ENCODE peak calls at places on chromosome 20, in eight cellular contexts. One of them, this sample, is unnamed.

GRCh38 chr20:43954704-43955243 is 40.1 kb downstream of the TOX2 start:
- DNase-seq in activated naive CD8-positive, alpha-beta T cell treated with anti-CD3 and anti-CD28 coated beads, Interleukin-2, amount 50 U/mL, for 24 hours: peak; percentile 27
- DNase-seq in HEK293T: no peak
- DNase-seq in esophagus muscularis mucosa: no peak
- DNase-seq in stimulated activated CD4-positive, alpha-beta T cell treated with anti-CD3 and anti-CD28 coated beads, TNF-alpha, amount 100 ng/mL, for 24 hours: no peak
- DNase-seq in HS-5: no peak
- DNase-seq in AG10803: no peak
- DNase-seq in activated T-cell treated with anti-CD3 and anti-CD28 coated beads for 1 hour: no peak
- DNase-seq in this sample: no peak

GRCh38 chr20:46520976-46521579 is 7.7 kb upstream of the ZNF334 start:
- DNase-seq in activated naive CD8-positive, alpha-beta T cell treated with anti-CD3 and anti-CD28 coated beads, Interleukin-2, amount 50 U/mL, for 24 hours: peak; percentile 36
- DNase-seq in HEK293T: peak; percentile 66
- DNase-seq in esophagus muscularis mucosa: no peak
- DNase-seq in stimulated activated CD4-positive, alpha-beta T cell treated with anti-CD3 and anti-CD28 coated beads, TNF-alpha, amount 100 ng/mL, for 24 hours: peak; percentile 16
- DNase-seq in HS-5: no peak
- DNase-seq in AG10803: peak; percentile 55
- DNase-seq in activated T-cell treated with anti-CD3 and anti-CD28 coated beads for 1 hour: peak; percentile 7
- DNase-seq in this sample: peak; percentile 72

GRCh38 chr20:50969416-50969815 is 10.8 kb downstream of the MOCS3 start:
- DNase-seq in activated naive CD8-positive, alpha-beta T cell treated with anti-CD3 and anti-CD28 coated beads, Interleukin-2, amount 50 U/mL, for 24 hours: no peak
- DNase-seq in HEK293T: no peak
- DNase-seq in esophagus muscularis mucosa: no peak
- DNase-seq in stimulated activated CD4-positive, alpha-beta T cell treated with anti-CD3 and anti-CD28 coated beads, TNF-alpha, amount 100 ng/mL, for 24 hours: no peak
- DNase-seq in HS-5: no peak
- DNase-seq in AG10803: no peak
- DNase-seq in activated T-cell treated with anti-CD3 and anti-CD28 coated beads for 1 hour: no peak
- DNase-seq in this sample: no peak

GRCh38 chr20:4511776-4512175 is 209.9 kb upstream of the PRND start:
- DNase-seq in activated naive CD8-positive, alpha-beta T cell treated with anti-CD3 and anti-CD28 coated beads, Interleukin-2, amount 50 U/mL, for 24 hours: no peak
- DNase-seq in HEK293T: no peak
- DNase-seq in esophagus muscularis mucosa: no peak
- DNase-seq in stimulated activated CD4-positive, alpha-beta T cell treated with anti-CD3 and anti-CD28 coated beads, TNF-alpha, amount 100 ng/mL, for 24 hours: no peak
- DNase-seq in HS-5: no peak
- DNase-seq in AG10803: no peak
- DNase-seq in activated T-cell treated with anti-CD3 and anti-CD28 coated beads for 1 hour: no peak
- DNase-seq in this sample: no peak

GRCh38 chr20:57894522-57894921 is 184.7 kb upstream of the PMEPA1 start:
- DNase-seq in activated naive CD8-positive, alpha-beta T cell treated with anti-CD3 and anti-CD28 coated beads, Interleukin-2, amount 50 U/mL, for 24 hours: no peak
- DNase-seq in HEK293T: no peak
- DNase-seq in esophagus muscularis mucosa: no peak
- DNase-seq in stimulated activated CD4-positive, alpha-beta T cell treated with anti-CD3 and anti-CD28 coated beads, TNF-alpha, amount 100 ng/mL, for 24 hours: no peak
- DNase-seq in HS-5: no peak
- DNase-seq in AG10803: no peak
- DNase-seq in activated T-cell treated with anti-CD3 and anti-CD28 coated beads for 1 hour: no peak
- DNase-seq in this sample: no peak

GRCh38 chr20:62219992-62220665 is at the start of gene HRH3:
- DNase-seq in activated naive CD8-positive, alpha-beta T cell treated with anti-CD3 and anti-CD28 coated beads, Interleukin-2, amount 50 U/mL, for 24 hours: peak; percentile 32
- DNase-seq in HEK293T: peak; percentile 88
- DNase-seq in esophagus muscularis mucosa: no peak
- DNase-seq in stimulated activated CD4-positive, alpha-beta T cell treated with anti-CD3 and anti-CD28 coated beads, TNF-alpha, amount 100 ng/mL, for 24 hours: no peak
- DNase-seq in HS-5: no peak
- DNase-seq in AG10803: no peak
- DNase-seq in activated T-cell treated with anti-CD3 and anti-CD28 coated beads for 1 hour: peak; percentile 24
- DNase-seq in this sample: peak; percentile 64

GRCh38 chr20:48957521-48957920 is 36.0 kb downstream of the ARFGEF2 start:
- DNase-seq in activated naive CD8-positive, alpha-beta T cell treated with anti-CD3 and anti-CD28 coated beads, Interleukin-2, amount 50 U/mL, for 24 hours: no peak
- DNase-seq in HEK293T: no peak
- DNase-seq in esophagus muscularis mucosa: no peak
- DNase-seq in stimulated activated CD4-positive, alpha-beta T cell treated with anti-CD3 and anti-CD28 coated beads, TNF-alpha, amount 100 ng/mL, for 24 hours: no peak
- DNase-seq in HS-5: no peak
- DNase-seq in AG10803: no peak
- DNase-seq in activated T-cell treated with anti-CD3 and anti-CD28 coated beads for 1 hour: no peak
- DNase-seq in this sample: no peak

GRCh38 chr20:32917191-32917950 is 58.6 kb downstream of the EFCAB8 start:
- DNase-seq in activated naive CD8-positive, alpha-beta T cell treated with anti-CD3 and anti-CD28 coated beads, Interleukin-2, amount 50 U/mL, for 24 hours: no peak
- DNase-seq in HEK293T: no peak
- DNase-seq in esophagus muscularis mucosa: peak; percentile 87
- DNase-seq in stimulated activated CD4-positive, alpha-beta T cell treated with anti-CD3 and anti-CD28 coated beads, TNF-alpha, amount 100 ng/mL, for 24 hours: no peak
- DNase-seq in HS-5: no peak
- DNase-seq in AG10803: no peak
- DNase-seq in activated T-cell treated with anti-CD3 and anti-CD28 coated beads for 1 hour: no peak
- DNase-seq in this sample: no peak

GRCh38 chr20:59032713-59033059 is 551 bp upstream of the ATP5F1E start:
- DNase-seq in activated naive CD8-positive, alpha-beta T cell treated with anti-CD3 and anti-CD28 coated beads, Interleukin-2, amount 50 U/mL, for 24 hours: no peak
- DNase-seq in HEK293T: peak; percentile 55
- DNase-seq in esophagus muscularis mucosa: no peak
- DNase-seq in stimulated activated CD4-positive, alpha-beta T cell treated with anti-CD3 and anti-CD28 coated beads, TNF-alpha, amount 100 ng/mL, for 24 hours: no peak
- DNase-seq in HS-5: no peak
- DNase-seq in AG10803: no peak
- DNase-seq in activated T-cell treated with anti-CD3 and anti-CD28 coated beads for 1 hour: no peak
- DNase-seq in this sample: no peak

GRCh38 chr20:48804300-48804980 is 23.4 kb downstream of the PREX1 start:
- DNase-seq in activated naive CD8-positive, alpha-beta T cell treated with anti-CD3 and anti-CD28 coated beads, Interleukin-2, amount 50 U/mL, for 24 hours: no peak
- DNase-seq in HEK293T: no peak
- DNase-seq in esophagus muscularis mucosa: no peak
- DNase-seq in stimulated activated CD4-positive, alpha-beta T cell treated with anti-CD3 and anti-CD28 coated beads, TNF-alpha, amount 100 ng/mL, for 24 hours: no peak
- DNase-seq in HS-5: no peak
- DNase-seq in AG10803: no peak
- DNase-seq in activated T-cell treated with anti-CD3 and anti-CD28 coated beads for 1 hour: no peak
- DNase-seq in this sample: no peak

GRCh38 chr20:9460518-9460917 is 53.9 kb upstream of the LAMP5 start:
- DNase-seq in activated naive CD8-positive, alpha-beta T cell treated with anti-CD3 and anti-CD28 coated beads, Interleukin-2, amount 50 U/mL, for 24 hours: no peak
- DNase-seq in HEK293T: no peak
- DNase-seq in esophagus muscularis mucosa: no peak
- DNase-seq in stimulated activated CD4-positive, alpha-beta T cell treated with anti-CD3 and anti-CD28 coated beads, TNF-alpha, amount 100 ng/mL, for 24 hours: no peak
- DNase-seq in HS-5: peak; percentile 56
- DNase-seq in AG10803: peak; percentile 68
- DNase-seq in activated T-cell treated with anti-CD3 and anti-CD28 coated beads for 1 hour: no peak
- DNase-seq in this sample: peak; percentile 17

GRCh38 chr20:48949304-48950170 is 28.0 kb downstream of the ARFGEF2 start:
- DNase-seq in activated naive CD8-positive, alpha-beta T cell treated with anti-CD3 and anti-CD28 coated beads, Interleukin-2, amount 50 U/mL, for 24 hours: no peak
- DNase-seq in HEK293T: no peak
- DNase-seq in esophagus muscularis mucosa: no peak
- DNase-seq in stimulated activated CD4-positive, alpha-beta T cell treated with anti-CD3 and anti-CD28 coated beads, TNF-alpha, amount 100 ng/mL, for 24 hours: no peak
- DNase-seq in HS-5: no peak
- DNase-seq in AG10803: no peak
- DNase-seq in activated T-cell treated with anti-CD3 and anti-CD28 coated beads for 1 hour: no peak
- DNase-seq in this sample: no peak

GRCh38 chr20:4187147-4187546 is 171.8 kb upstream of the RNF24 start:
- DNase-seq in activated naive CD8-positive, alpha-beta T cell treated with anti-CD3 and anti-CD28 coated beads, Interleukin-2, amount 50 U/mL, for 24 hours: no peak
- DNase-seq in HEK293T: no peak
- DNase-seq in esophagus muscularis mucosa: no peak
- DNase-seq in stimulated activated CD4-positive, alpha-beta T cell treated with anti-CD3 and anti-CD28 coated beads, TNF-alpha, amount 100 ng/mL, for 24 hours: no peak
- DNase-seq in HS-5: no peak
- DNase-seq in AG10803: no peak
- DNase-seq in activated T-cell treated with anti-CD3 and anti-CD28 coated beads for 1 hour: no peak
- DNase-seq in this sample: no peak

GRCh38 chr20:62361799-62362589 is 5.1 kb downstream of the LAMA5 start:
- DNase-seq in activated naive CD8-positive, alpha-beta T cell treated with anti-CD3 and anti-CD28 coated beads, Interleukin-2, amount 50 U/mL, for 24 hours: no peak
- DNase-seq in HEK293T: no peak
- DNase-seq in esophagus muscularis mucosa: no peak
- DNase-seq in stimulated activated CD4-positive, alpha-beta T cell treated with anti-CD3 and anti-CD28 coated beads, TNF-alpha, amount 100 ng/mL, for 24 hours: no peak
- DNase-seq in HS-5: no peak
- DNase-seq in AG10803: no peak
- DNase-seq in activated T-cell treated with anti-CD3 and anti-CD28 coated beads for 1 hour: no peak
- DNase-seq in this sample: peak; percentile 94

GRCh38 chr20:52801628-52802006 is 170.5 kb upstream of the TSHZ2 start:
- DNase-seq in activated naive CD8-positive, alpha-beta T cell treated with anti-CD3 and anti-CD28 coated beads, Interleukin-2, amount 50 U/mL, for 24 hours: no peak
- DNase-seq in HEK293T: no peak
- DNase-seq in esophagus muscularis mucosa: no peak
- DNase-seq in stimulated activated CD4-positive, alpha-beta T cell treated with anti-CD3 and anti-CD28 coated beads, TNF-alpha, amount 100 ng/mL, for 24 hours: no peak
- DNase-seq in HS-5: no peak
- DNase-seq in AG10803: no peak
- DNase-seq in activated T-cell treated with anti-CD3 and anti-CD28 coated beads for 1 hour: no peak
- DNase-seq in this sample: no peak

GRCh38 chr20:1281279-1282057 is 15.4 kb downstream of the SNPH start:
- DNase-seq in activated naive CD8-positive, alpha-beta T cell treated with anti-CD3 and anti-CD28 coated beads, Interleukin-2, amount 50 U/mL, for 24 hours: no peak
- DNase-seq in HEK293T: no peak
- DNase-seq in esophagus muscularis mucosa: no peak
- DNase-seq in stimulated activated CD4-positive, alpha-beta T cell treated with anti-CD3 and anti-CD28 coated beads, TNF-alpha, amount 100 ng/mL, for 24 hours: no peak
- DNase-seq in HS-5: no peak
- DNase-seq in AG10803: no peak
- DNase-seq in activated T-cell treated with anti-CD3 and anti-CD28 coated beads for 1 hour: no peak
- DNase-seq in this sample: no peak

GRCh38 chr20:48652961-48653705 is 174.7 kb downstream of the PREX1 start:
- DNase-seq in activated naive CD8-positive, alpha-beta T cell treated with anti-CD3 and anti-CD28 coated beads, Interleukin-2, amount 50 U/mL, for 24 hours: no peak
- DNase-seq in HEK293T: no peak
- DNase-seq in esophagus muscularis mucosa: no peak
- DNase-seq in stimulated activated CD4-positive, alpha-beta T cell treated with anti-CD3 and anti-CD28 coated beads, TNF-alpha, amount 100 ng/mL, for 24 hours: no peak
- DNase-seq in HS-5: no peak
- DNase-seq in AG10803: no peak
- DNase-seq in activated T-cell treated with anti-CD3 and anti-CD28 coated beads for 1 hour: no peak
- DNase-seq in this sample: no peak

GRCh38 chr20:49835031-49835430 is 22.4 kb downstream of the SLC9A8 start:
- DNase-seq in activated naive CD8-positive, alpha-beta T cell treated with anti-CD3 and anti-CD28 coated beads, Interleukin-2, amount 50 U/mL, for 24 hours: no peak
- DNase-seq in HEK293T: no peak
- DNase-seq in esophagus muscularis mucosa: no peak
- DNase-seq in stimulated activated CD4-positive, alpha-beta T cell treated with anti-CD3 and anti-CD28 coated beads, TNF-alpha, amount 100 ng/mL, for 24 hours: no peak
- DNase-seq in HS-5: no peak
- DNase-seq in AG10803: peak; percentile 40
- DNase-seq in activated T-cell treated with anti-CD3 and anti-CD28 coated beads for 1 hour: no peak
- DNase-seq in this sample: no peak

GRCh38 chr20:4230651-4231050 is 215.3 kb upstream of the RNF24 start:
- DNase-seq in activated naive CD8-positive, alpha-beta T cell treated with anti-CD3 and anti-CD28 coated beads, Interleukin-2, amount 50 U/mL, for 24 hours: no peak
- DNase-seq in HEK293T: no peak
- DNase-seq in esophagus muscularis mucosa: no peak
- DNase-seq in stimulated activated CD4-positive, alpha-beta T cell treated with anti-CD3 and anti-CD28 coated beads, TNF-alpha, amount 100 ng/mL, for 24 hours: no peak
- DNase-seq in HS-5: no peak
- DNase-seq in AG10803: no peak
- DNase-seq in activated T-cell treated with anti-CD3 and anti-CD28 coated beads for 1 hour: no peak
- DNase-seq in this sample: no peak

GRCh38 chr20:50191065-50191565 is 485 bp downstream of the CEBPB start:
- DNase-seq in activated naive CD8-positive, alpha-beta T cell treated with anti-CD3 and anti-CD28 coated beads, Interleukin-2, amount 50 U/mL, for 24 hours: peak; percentile 59
- DNase-seq in HEK293T: no peak
- DNase-seq in esophagus muscularis mucosa: no peak
- DNase-seq in stimulated activated CD4-positive, alpha-beta T cell treated with anti-CD3 and anti-CD28 coated beads, TNF-alpha, amount 100 ng/mL, for 24 hours: peak; percentile 31
- DNase-seq in HS-5: no peak
- DNase-seq in AG10803: no peak
- DNase-seq in activated T-cell treated with anti-CD3 and anti-CD28 coated beads for 1 hour: peak; percentile 44
- DNase-seq in this sample: peak; percentile 75

GRCh38 chr20:8895472-8895871 is 173.4 kb upstream of the PLCB4 start:
- DNase-seq in activated naive CD8-positive, alpha-beta T cell treated with anti-CD3 and anti-CD28 coated beads, Interleukin-2, amount 50 U/mL, for 24 hours: no peak
- DNase-seq in HEK293T: no peak
- DNase-seq in esophagus muscularis mucosa: no peak
- DNase-seq in stimulated activated CD4-positive, alpha-beta T cell treated with anti-CD3 and anti-CD28 coated beads, TNF-alpha, amount 100 ng/mL, for 24 hours: no peak
- DNase-seq in HS-5: no peak
- DNase-seq in AG10803: no peak
- DNase-seq in activated T-cell treated with anti-CD3 and anti-CD28 coated beads for 1 hour: no peak
- DNase-seq in this sample: no peak

GRCh38 chr20:34377072-34377847 is 14.2 kb downstream of the ITCH start:
- DNase-seq in activated naive CD8-positive, alpha-beta T cell treated with anti-CD3 and anti-CD28 coated beads, Interleukin-2, amount 50 U/mL, for 24 hours: no peak
- DNase-seq in HEK293T: no peak
- DNase-seq in esophagus muscularis mucosa: no peak
- DNase-seq in stimulated activated CD4-positive, alpha-beta T cell treated with anti-CD3 and anti-CD28 coated beads, TNF-alpha, amount 100 ng/mL, for 24 hours: no peak
- DNase-seq in HS-5: no peak
- DNase-seq in AG10803: no peak
- DNase-seq in activated T-cell treated with anti-CD3 and anti-CD28 coated beads for 1 hour: no peak
- DNase-seq in this sample: no peak

This sample was measured in T47D.